ENCODE peak calls at places on chromosomes 3 and 15, in eight cellular contexts. L, X, W, P, I, N, C and J are unnamed samples.

GRCh38 chr3:100297784-100298183 is 36.8 kb upstream of the NIT2 start:
- DNase-seq in P (no peak), X (peak), N (no peak), W (peak), I (no peak), L (no peak), C (no peak), J (peak)

GRCh38 chr3:177679568-177680441 is 482.5 kb upstream of the TBL1XR1 start:
- DNase-seq in C (no peak), P (no peak), X (no peak), I (no peak), N (no peak), W (peak), L (no peak), J (peak)

GRCh38 chr3:55476515-55476914 is 10.6 kb downstream of the WNT5A start:
- DNase-seq in X (no peak), P (no peak), W (peak), C (no peak), L (no peak), I (no peak), N (no peak), J (peak)

GRCh38 chr3:15384510-15385237 is 42.7 kb downstream of the METTL6 start:
- DNase-seq in N (no peak), X (no peak), I (no peak), W (no peak), P (no peak), L (no peak), C (no peak), J (no peak)

GRCh38 chr3:48919215-48920138 is 835 bp downstream of the ARIH2 start:
- DNase-seq in N (peak), W (peak), P (no peak), L (no peak), C (peak), X (peak), I (no peak), J (peak)

GRCh38 chr15:85920926-85921325 is 126.2 kb upstream of the KLHL25 start:
- DNase-seq in W (no peak), I (no peak), L (no peak), C (no peak), P (no peak), N (no peak), X (no peak), J (no peak)

GRCh38 chr3:116135462-116135861 is 309.8 kb downstream of the LSAMP start:
- DNase-seq in X (no peak), L (peak), N (no peak), P (peak), I (no peak), C (peak), W (peak), J (peak)

GRCh38 chr3:30368978-30369377 is 237.4 kb upstream of the TGFBR2 start:
- DNase-seq in P (no peak), N (no peak), L (no peak), X (no peak), W (peak), C (no peak), I (no peak), J (peak)

GRCh38 chr15:29522373-29523276 is 253.0 kb upstream of the NSMCE3 start:
- DNase-seq in X (peak), I (no peak), L (no peak), W (no peak), P (no peak), C (no peak), N (no peak), J (no peak)

GRCh38 chr3:15102833-15103232 is 3.9 kb upstream of the RBSN start:
- DNase-seq in X (no peak), P (no peak), I (no peak), C (no peak), L (no peak), W (peak), N (no peak), J (peak)

GRCh38 chr3:45365060-45365459 is 23.3 kb upstream of the LARS2 start:
- DNase-seq in W (peak), C (no peak), X (no peak), N (no peak), I (no peak), P (no peak), L (no peak), J (peak)